ENCODE peak calls at places on chromosomes 16 and 17, in seven cellular contexts. I is A549, E is GM12878, N is transverse colon, G is ovary, T is tibial nerve, J is K562. V is an unnamed sample.

GRCh38 chr17:20191066-20191465 is 181.9 kb downstream of the SPECC1 start:
- DNase-seq in I (no peak), J (no peak), T (no peak), G (no peak), N (no peak), E (no peak), V (no peak)

GRCh38 chr17:38602453-38602852 is 3.3 kb downstream of the SRCIN1 start:
- DNase-seq in I (no peak), J (no peak), G (no peak), T (no peak), E (no peak), N (no peak), V (no peak)

GRCh38 chr17:28743243-28744103 is at the start of gene TRAF4:
- DNase-seq in T (peak; percentile 73), I (peak; percentile 93), G (peak; percentile 81), E (no peak), N (peak; percentile 89), J (peak; percentile 93), V (peak; percentile 89)

GRCh38 chr17:61551255-61551742 is 39.7 kb downstream of the NACA2 start:
- DNase-seq in E (no peak), J (peak; percentile 38), T (no peak), G (no peak), N (no peak), I (peak; percentile 68), V (no peak)

GRCh38 chr16:27361987-27362386 is 40.0 kb upstream of the IL21R start:
- DNase-seq in J (no peak), G (no peak), I (no peak), T (no peak), N (no peak), E (no peak), V (no peak)

GRCh38 chr17:72476134-72476533 is 355.3 kb downstream of the SOX9 start:
- DNase-seq in I (no peak), J (no peak), N (no peak), T (no peak), G (no peak), E (no peak), V (peak; percentile 49)

GRCh38 chr17:68320943-68321557 is 29.8 kb downstream of the ARSG start:
- DNase-seq in T (no peak), I (no peak), G (no peak), N (no peak), J (no peak), E (no peak), V (no peak)

GRCh38 chr17:9472094-9472493 is 103.5 kb downstream of the STX8 start:
- DNase-seq in G (no peak), N (no peak), E (no peak), T (no peak), J (no peak), I (no peak), V (no peak)

GRCh38 chr16:68257906-68258800 is 6.2 kb upstream of the SLC7A6 start:
- DNase-seq in E (no peak), N (peak; percentile 66), G (no peak), T (no peak), J (no peak), I (peak; percentile 65), V (no peak)

GRCh38 chr17:27456681-27457404 is 595 bp downstream of the KSR1 start:
- DNase-seq in I (no peak), N (peak; percentile 17), J (no peak), T (no peak), G (peak; percentile 46), E (no peak), V (no peak)

GRCh38 chr17:80945736-80946135 is 45.9 kb upstream of the CHMP6 start:
- DNase-seq in N (no peak), G (no peak), T (no peak), J (no peak), I (no peak), E (no peak), V (no peak)

GRCh38 chr17:76385892-76386786 is 1.7 kb downstream of the SPHK1 start:
- DNase-seq in J (peak; percentile 93), I (peak; percentile 87), G (peak; percentile 71), T (peak; percentile 75), E (no peak), N (peak; percentile 87), V (peak; percentile 85)

GRCh38 chr17:7060165-7060890 is 16.4 kb upstream of the SLC16A11 start:
- DNase-seq in G (no peak), N (no peak), E (no peak), J (peak; percentile 43), T (no peak), I (peak; percentile 96), V (peak; percentile 27)

GRCh38 chr17:20728181-20728580 is 148.7 kb downstream of the CDRT15L2 start:
- DNase-seq in N (no peak), E (no peak), I (no peak), J (no peak), T (no peak), G (no peak), V (no peak)

GRCh38 chr16:23950898-23951297 is 115.1 kb downstream of the PRKCB start:
- DNase-seq in T (no peak), N (no peak), I (no peak), G (no peak), E (no peak), J (no peak), V (no peak)

GRCh38 chr16:46883690-46884512 is at the start of gene GPT2:
- DNase-seq in I (peak; percentile 95), E (peak; percentile 69), G (peak; percentile 93), J (peak; percentile 88), N (peak; percentile 98), T (peak; percentile 93), V (peak; percentile 100)
- TF ChIP-seq EP300 in I (no peak), E (no peak), G (no peak), J (no peak), N (no peak), T (peak; percentile 35), V (no peak)

GRCh38 chr16:85657267-85657650 is 31.5 kb downstream of the GINS2 start:
- DNase-seq in E (no peak), N (no peak), T (no peak), G (peak; percentile 14), I (no peak), J (no peak), V (no peak)
- TF ChIP-seq EP300 in E (no peak), N (no peak), T (no peak), G (no peak), I (no peak), J (no peak), V (no peak)

GRCh38 chr16:86911311-86911999 is 333.1 kb downstream of the FOXL1 start:
- DNase-seq in N (no peak), J (no peak), T (no peak), E (no peak), G (no peak), I (no peak), V (no peak)

GRCh38 chr16:86917471-86918365 is 339.4 kb downstream of the FOXL1 start:
- DNase-seq in G (no peak), J (no peak), N (no peak), I (no peak), T (no peak), E (no peak), V (no peak)

GRCh38 chr16:86918637-86919036 is 340.3 kb downstream of the FOXL1 start:
- DNase-seq in T (no peak), N (no peak), E (no peak), I (no peak), G (no peak), J (no peak), V (no peak)

GRCh38 chr16:86913886-86914285 is 335.5 kb downstream of the FOXL1 start:
- DNase-seq in E (no peak), J (no peak), I (no peak), G (no peak), N (no peak), T (no peak), V (no peak)

GRCh38 chr16:86914850-86915717 is 336.7 kb downstream of the FOXL1 start:
- DNase-seq in E (no peak), T (no peak), G (no peak), N (no peak), I (no peak), J (no peak), V (no peak)
- TF ChIP-seq EP300 in E (no peak), T (no peak), G (no peak), N (no peak), I (no peak), J (no peak), V (no peak)

GRCh38 chr16:66541388-66542360 is 8.2 kb downstream of the TK2 start:
- DNase-seq in E (no peak), T (no peak), N (no peak), I (no peak), J (no peak), G (no peak), V (no peak)

GRCh38 chr16:66538910-66539309 is 11.0 kb downstream of the TK2 start:
- DNase-seq in J (no peak), T (no peak), I (no peak), E (no peak), N (no peak), G (no peak), V (no peak)

GRCh38 chr16:66537236-66537635 is 12.7 kb downstream of the TK2 start:
- DNase-seq in I (no peak), E (no peak), G (no peak), J (no peak), N (no peak), T (no peak), V (no peak)

GRCh38 chr16:66542396-66542795 is 7.5 kb downstream of the TK2 start:
- DNase-seq in G (no peak), J (no peak), N (no peak), T (no peak), I (no peak), E (no peak), V (no peak)

DNA sequence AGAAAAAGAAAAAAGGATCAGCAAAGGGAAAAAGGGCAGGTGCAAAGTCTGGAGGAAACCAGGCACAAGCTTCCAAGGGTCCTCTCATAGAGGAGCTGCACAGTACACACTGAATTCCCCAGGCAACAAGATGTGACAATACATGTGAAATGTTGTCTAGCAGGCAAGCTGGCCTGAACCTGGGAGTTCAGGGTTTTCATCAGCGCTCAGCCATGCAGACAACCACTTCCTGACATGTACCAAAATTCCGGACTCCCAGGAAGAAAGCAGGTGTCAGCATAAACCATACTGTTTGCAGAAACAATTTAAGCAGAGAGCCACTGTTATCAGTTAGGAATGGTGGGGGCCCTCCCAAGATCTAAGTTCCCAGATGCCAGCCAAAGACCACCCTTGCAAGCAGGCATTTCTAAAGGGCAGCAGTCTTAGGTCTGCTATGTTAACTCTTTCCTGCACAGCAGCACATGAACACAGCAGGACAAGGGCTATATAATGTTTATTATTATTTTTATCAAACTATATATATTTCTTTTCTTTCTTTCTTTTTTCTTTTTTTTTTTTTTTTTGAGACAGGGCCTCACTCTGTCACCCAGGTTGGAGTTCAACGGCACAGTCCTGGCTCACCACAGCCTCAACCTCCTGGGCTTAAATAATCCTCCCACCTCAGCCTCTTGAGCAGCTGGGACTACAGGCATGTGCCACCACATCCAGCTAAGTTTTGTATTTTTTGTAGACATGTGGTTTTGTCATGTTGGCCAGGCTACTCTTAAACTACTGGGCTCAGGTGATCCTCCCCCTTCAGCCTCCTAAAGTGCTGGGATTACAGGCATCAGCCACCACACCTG is 10.1 kb downstream of the TK2 start:
- DNase-seq in T (no peak), N (no peak), E (no peak), G (no peak), I (no peak), J (no peak), V (no peak)
- TF ChIP-seq EP300 in T (no peak), N (no peak), E (peak; percentile 24), G (no peak), I (no peak), J (no peak), V (no peak)